ENCODE peak calls at places on chromosomes 2 and 18, in seven cellular contexts. D is CD4-positive, alpha-beta memory T cell; S is HAP-1; P is choroid plexus epithelial cell; W is heart right ventricle; Q is cardiac fibroblast; X is astrocyte. K is an unnamed sample.

GRCh38 chr2:125004091-125004800 is 979.2 kb downstream of the CNTNAP5 start:
- DNase-seq in D (no peak), S (no peak), P (no peak), W (no peak), Q (no peak), X (peak; percentile 28), K (no peak)

GRCh38 chr2:56473524-56473923 is 289.7 kb downstream of the CCDC85A start:
- DNase-seq in D (no peak), S (no peak), P (no peak), W (no peak), Q (no peak), X (no peak), K (no peak)

GRCh38 chr2:238087211-238087610 is 12.9 kb upstream of the ESPNL start:
- DNase-seq in D (no peak), S (no peak), P (no peak), W (no peak), Q (no peak), X (no peak), K (no peak)

GRCh38 chr2:241911551-241911950 is 42.0 kb downstream of the RTP5 start:
- DNase-seq in D (no peak), S (no peak), P (no peak), W (no peak), Q (no peak), X (no peak), K (no peak)

GRCh38 chr2:72676341-72677025 is 149.3 kb downstream of the EXOC6B start:
- DNase-seq in D (no peak), S (no peak), P (peak; percentile 52), W (no peak), Q (peak; percentile 47), X (peak; percentile 44), K (no peak)

GRCh38 chr2:236689981-236690380 is 120.4 kb downstream of the ACKR3 start:
- DNase-seq in D (no peak), S (no peak), P (no peak), W (no peak), Q (peak; percentile 7), X (peak; percentile 42), K (no peak)

GRCh38 chr2:105442056-105442455 is 43.2 kb upstream of the FHL2 start:
- DNase-seq in D (no peak), S (no peak), P (peak; percentile 28), W (no peak), Q (no peak), X (no peak), K (no peak)

GRCh38 chr2:233764761-233765160 is 4.7 kb downstream of the UGT1A1 start:
- DNase-seq in D (no peak), S (no peak), P (no peak), W (no peak), Q (no peak), X (no peak), K (no peak)

GRCh38 chr2:45458909-45459563 is 152.0 kb downstream of the SRBD1 start:
- DNase-seq in D (no peak), S (peak; percentile 14), P (peak; percentile 73), W (peak; percentile 22), Q (peak; percentile 81), X (peak; percentile 66), K (no peak)

GRCh38 chr2:171706152-171706803 is 19.0 kb downstream of the DYNC1I2 start:
- DNase-seq in D (peak; percentile 18), S (no peak), P (peak; percentile 55), W (no peak), Q (peak; percentile 60), X (no peak), K (peak; percentile 25)
- H3K4me3 ChIP-seq in D (no peak overlapping the region), S (no peak overlapping the region), P (no peak overlapping the region), W (no peak overlapping the region), Q (no peak overlapping the region), X (no peak overlapping the region), K (no peak overlapping the region)

GRCh38 chr18:75206637-75207297 is 2.2 kb downstream of the PTGR3 start:
- DNase-seq in D (no peak), S (peak; percentile 24), P (no peak), W (no peak), Q (no peak), X (no peak), K (no peak)
- H3K4me3 ChIP-seq in D (peak overlapping the region; percentile 91), S (peak overlapping the region; percentile 57), P (peak overlapping the region; percentile 9), W (peak overlapping the region; percentile 99), Q (peak overlapping the region; percentile 6), X (peak overlapping the region; percentile 79), K (no peak overlapping the region)

DNA sequence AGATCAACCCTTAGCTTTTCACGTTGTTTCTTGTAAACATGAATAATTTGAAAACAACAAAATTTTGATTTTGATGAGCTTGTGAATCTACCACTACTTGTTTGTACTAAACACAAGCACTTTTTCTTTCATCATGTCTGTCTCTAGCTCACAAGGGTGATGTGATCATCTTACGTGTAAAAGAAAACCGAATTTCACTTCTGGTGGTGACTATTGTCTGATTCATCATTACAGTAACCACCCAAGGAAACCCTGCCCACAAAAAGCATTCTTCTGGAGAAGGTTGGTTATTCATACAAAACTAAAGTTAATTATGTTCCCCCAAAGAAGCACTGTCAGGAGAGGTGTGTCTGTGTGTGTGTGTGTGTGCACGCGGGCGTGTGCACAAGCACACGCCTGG is 285.4 kb downstream of the ZNF516 start:
- DNase-seq in D (no peak), S (no peak), P (no peak), W (no peak), Q (peak; percentile 63), X (peak; percentile 73), K (peak; percentile 21)
- H3K4me3 ChIP-seq in D (no peak overlapping the region), S (no peak overlapping the region), P (no peak overlapping the region), W (no peak overlapping the region), Q (no peak overlapping the region), X (no peak overlapping the region), K (no peak overlapping the region)

DNA sequence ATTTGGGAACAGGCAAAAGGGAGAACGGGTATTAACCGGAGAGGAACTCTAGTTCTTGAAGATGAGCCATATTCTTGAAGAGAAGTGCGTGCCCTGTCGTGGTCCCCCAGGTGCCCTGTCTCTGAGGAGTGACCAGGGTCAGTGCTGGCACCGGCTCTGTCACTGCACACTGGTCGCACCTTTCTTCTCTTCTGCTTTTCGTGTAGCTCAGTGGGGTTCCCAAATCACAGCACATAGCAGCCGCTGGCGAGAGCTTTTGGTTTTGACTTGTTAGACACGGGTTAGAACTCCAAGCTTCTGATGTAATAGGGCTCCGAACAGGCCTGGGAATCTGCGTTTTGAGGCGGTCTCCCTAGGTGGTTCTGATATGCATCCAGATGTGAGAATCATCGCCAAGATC is 18.4 kb upstream of the LRRTM1 start:
- DNase-seq in D (no peak), S (no peak), P (no peak), W (no peak), Q (no peak), X (no peak), K (no peak)
- H3K4me3 ChIP-seq in D (no peak overlapping the region), S (no peak overlapping the region), P (no peak overlapping the region), W (no peak overlapping the region), Q (no peak overlapping the region), X (peak overlapping the region; percentile 39), K (no peak overlapping the region)

K was measured in Jurkat, Clone E6-1.